ENCODE peak calls at places on chromosomes 12 and 14, in five cellular contexts. B is mesothelial cell of epicardium, I is heart left ventricle, U is HCT116, Z is activated B cell treated with CpG ODN at 0.5 μM for 24 hours. T is an unnamed sample.
A peak's percentile ranks its signal among the peaks of the same experiment; 100 is the strongest.

GRCh38 chr12:89899651-89900050 is 191.0 kb upstream of the ATP2B1 start:
- DNase-seq in B (no peak), I (no peak), Z (no peak), U (no peak), T (no peak)

GRCh38 chr14:74582910-74583581 is 29.0 kb downstream of the LTBP2 start:
- DNase-seq in B (no peak), I (peak; percentile 50), U (no peak), Z (no peak), T (no peak)

GRCh38 chr14:36646664-36647416 is 14.8 kb upstream of the PAX9 start:
- DNase-seq in B (no peak), Z (no peak), I (no peak), U (no peak), T (no peak)

GRCh38 chr12:89863332-89863938 is 154.8 kb upstream of the ATP2B1 start:
- DNase-seq in U (no peak), Z (no peak), I (no peak), B (no peak), T (no peak)

GRCh38 chr14:32934891-32935633 is 3.6 kb upstream of the NPAS3 start:
- DNase-seq in U (no peak), B (peak; percentile 49), Z (no peak), I (no peak), T (no peak)

GRCh38 chr14:32109676-32110075 is 32.6 kb downstream of the ARHGAP5 start:
- DNase-seq in U (no peak), B (no peak), I (no peak), Z (no peak), T (peak; percentile 80)

GRCh38 chr14:76133103-76133502 is 18.6 kb upstream of the GPATCH2L start:
- DNase-seq in Z (no peak), I (no peak), B (peak; percentile 52), U (no peak), T (peak; percentile 27)

GRCh38 chr12:121799842-121800693 is 3.7 kb upstream of the SETD1B start:
- DNase-seq in I (peak; percentile 96), U (peak; percentile 70), Z (peak; percentile 79), B (peak; percentile 76), T (peak; percentile 88)

GRCh38 chr14:104467641-104468040 is 111.9 kb upstream of the C14orf180 start:
- DNase-seq in U (no peak), I (no peak), Z (no peak), B (peak; percentile 17), T (no peak)

GRCh38 chr12:49673446-49674317 is 33.5 kb downstream of the FMNL3 start:
- DNase-seq in Z (no peak), I (peak; percentile 96), B (peak; percentile 68), U (no peak), T (peak; percentile 94)

GRCh38 chr12:130838284-130838950 is 633 bp downstream of the STX2 start:
- DNase-seq in Z (no peak), I (peak; percentile 50), U (no peak), B (peak; percentile 57), T (no peak)

GRCh38 chr12:97063292-97063935 is 156.4 kb downstream of the NEDD1 start:
- DNase-seq in Z (no peak), I (no peak), U (no peak), B (no peak), T (no peak)

GRCh38 chr12:15636060-15636890 is 152.9 kb downstream of the EPS8 start:
- DNase-seq in Z (no peak), B (no peak), U (no peak), I (no peak), T (peak; percentile 31)

GRCh38 chr12:94596596-94596995 is 53.8 kb downstream of the TMCC3 start:
- DNase-seq in B (no peak), I (no peak), Z (no peak), U (no peak), T (peak; percentile 27)

GRCh38 chr14:48274826-48275225 is 599.4 kb upstream of the MDGA2 start:
- DNase-seq in Z (no peak), I (no peak), B (no peak), U (no peak), T (no peak)

GRCh38 chr12:18799561-18799960 is 61.6 kb downstream of the CAPZA3 start:
- DNase-seq in Z (no peak), I (no peak), U (no peak), B (no peak), T (peak; percentile 53)

GRCh38 chr14:77554207-77554606 is 55.6 kb upstream of the ISM2 start:
- DNase-seq in U (no peak), Z (no peak), B (no peak), I (no peak), T (no peak)

GRCh38 chr14:94313991-94314655 is 9.0 kb downstream of the SERPINA6 start:
- DNase-seq in U (no peak), Z (no peak), B (no peak), I (no peak), T (peak; percentile 79)

GRCh38 chr12:25558566-25558965 is 5.5 kb upstream of the LMNTD1 start:
- DNase-seq in B (no peak), I (no peak), Z (no peak), U (no peak), T (peak; percentile 41)

GRCh38 chr12:46516933-46517578 is 144.5 kb upstream of the SLC38A2 start:
- DNase-seq in B (no peak), Z (no peak), U (no peak), I (no peak), T (no peak)

GRCh38 chr12:12210416-12210815 is 56.4 kb downstream of the LRP6 start:
- DNase-seq in B (no peak), U (no peak), Z (no peak), I (no peak), T (no peak)

GRCh38 chr14:81337073-81337472 is 63.1 kb downstream of the STON2 start:
- DNase-seq in U (no peak), I (no peak), Z (no peak), B (no peak), T (peak; percentile 27)

GRCh38 chr12:75556306-75556899 is 45.0 kb upstream of the KRR1 start:
- DNase-seq in I (no peak), B (no peak), Z (no peak), U (no peak), T (no peak)

GRCh38 chr12:57868211-57868610 is 21.7 kb upstream of the CTDSP2 start:
- DNase-seq in B (no peak), U (no peak), I (no peak), Z (no peak), T (no peak)

GRCh38 chr14:43914041-43914693 is 592.9 kb downstream of the FSCB start:
- DNase-seq in Z (no peak), U (no peak), B (no peak), I (peak; percentile 82), T (no peak)

GRCh38 chr14:105646175-105646574 is 119.8 kb downstream of the TMEM121 start:
- DNase-seq in B (no peak), U (no peak), I (no peak), Z (no peak), T (no peak)

GRCh38 chr14:78617735-78618134 is 447.6 kb downstream of the NRXN3 start:
- DNase-seq in U (no peak), B (no peak), I (no peak), Z (no peak), T (no peak)

GRCh38 chr12:43169115-43169681 is 382.8 kb downstream of the ADAMTS20 start:
- DNase-seq in U (no peak), B (no peak), Z (no peak), I (no peak), T (no peak)

GRCh38 chr12:113573148-113573547 is 101.5 kb upstream of the LHX5 start:
- DNase-seq in Z (no peak), U (no peak), I (no peak), B (no peak), T (no peak)

GRCh38 chr12:125314051-125314882 is 249.0 kb downstream of the AACS start:
- DNase-seq in I (no peak), U (no peak), Z (no peak), B (no peak), T (no peak)

GRCh38 chr12:102990419-102990818 is 32.9 kb downstream of the ASCL1 start:
- DNase-seq in U (no peak), B (no peak), I (no peak), Z (no peak), T (no peak)
- TF ChIP-seq CTCF in U (no peak), B (no peak), I (no peak), Z (no peak), T (no peak)

DNA sequence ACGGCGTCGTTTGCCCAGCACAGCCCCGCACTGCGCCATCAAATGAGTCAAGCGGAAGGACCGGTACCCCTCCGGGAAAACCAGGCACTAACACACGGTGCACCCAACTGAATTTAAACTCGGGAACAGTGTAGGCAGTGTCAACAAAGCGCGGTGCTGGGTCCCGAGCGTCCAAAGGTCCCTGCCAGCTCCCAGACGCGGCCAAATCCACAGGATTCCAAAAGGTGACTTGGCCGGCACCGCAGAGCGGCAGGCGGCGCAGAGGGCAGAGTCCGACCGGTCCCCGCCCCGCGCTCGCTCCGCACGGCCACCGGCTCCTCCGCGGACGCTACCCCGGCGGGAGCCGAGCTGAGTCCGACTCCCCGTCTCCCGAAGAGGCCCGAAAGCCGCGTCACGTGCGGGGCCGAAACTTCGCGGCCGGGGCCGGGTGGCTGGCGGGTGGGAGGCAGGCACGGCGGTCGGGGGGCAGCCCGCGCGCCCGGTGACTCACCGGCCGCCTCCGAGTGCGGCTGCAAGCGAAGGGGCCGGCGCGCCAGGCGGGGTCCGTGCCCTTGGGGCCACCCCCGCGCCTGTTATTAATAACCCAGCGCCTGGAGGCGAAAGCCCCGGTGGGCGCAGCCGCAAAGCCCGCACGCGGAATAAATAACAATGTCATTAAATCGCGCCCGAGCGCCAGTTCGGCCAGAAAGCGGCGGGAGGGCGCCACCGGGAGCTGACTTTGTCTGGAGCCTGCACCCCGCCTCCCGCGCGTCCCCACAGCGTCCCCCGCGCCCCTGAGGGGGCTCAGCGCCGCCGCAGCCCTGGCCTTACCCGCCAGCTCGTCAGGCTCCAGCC is 823 bp downstream of the DENND5B start:
- DNase-seq in B (peak; percentile 69), I (peak; percentile 81), U (peak; percentile 36), Z (peak; percentile 75), T (peak; percentile 56)
- TF ChIP-seq CTCF in B (no peak), I (peak; percentile 37), U (no peak), Z (no peak), T (no peak)

DNA sequence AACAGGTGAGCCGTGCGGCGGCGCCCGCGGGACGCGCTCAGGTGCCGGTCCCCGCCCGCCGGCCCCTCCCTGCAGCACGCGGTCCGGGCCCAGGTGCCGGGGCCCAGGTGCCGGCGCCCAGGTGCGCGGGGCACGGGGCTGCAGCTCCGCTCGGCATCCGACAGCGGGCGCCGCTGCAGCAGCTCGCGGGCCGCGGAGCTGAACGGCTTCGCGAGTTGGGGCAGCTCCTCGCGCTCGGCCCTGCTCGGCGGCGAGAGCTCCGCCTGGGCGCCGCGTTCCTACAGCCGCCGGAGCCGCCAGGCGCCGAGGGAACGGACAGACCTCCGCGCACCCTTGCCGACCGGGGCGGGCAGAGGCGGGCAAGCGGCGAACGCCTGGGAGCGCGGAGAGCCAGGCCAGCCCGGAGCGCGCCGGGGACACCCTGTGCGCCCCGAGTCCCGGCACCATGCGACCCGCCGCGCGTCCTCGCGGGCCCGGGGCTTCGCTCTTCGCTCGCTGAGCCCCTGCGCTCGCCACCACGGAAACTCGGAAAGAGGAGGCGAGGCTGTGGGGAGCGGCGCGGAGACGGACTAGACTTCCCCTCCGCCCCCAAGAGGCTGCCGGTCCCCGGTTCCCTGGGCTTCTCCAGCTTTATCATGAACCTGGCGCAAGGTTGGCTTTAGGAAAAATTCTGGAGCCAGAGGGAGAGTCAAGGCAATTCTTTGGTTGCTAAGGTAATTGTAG is at the start of gene RGS6:
- DNase-seq in I (peak; percentile 42), U (peak; percentile 43), Z (peak; percentile 17), B (peak; percentile 63), T (no peak)
- TF ChIP-seq CTCF in I (peak; percentile 37), U (no peak), Z (no peak), B (no peak), T (no peak)

DNA sequence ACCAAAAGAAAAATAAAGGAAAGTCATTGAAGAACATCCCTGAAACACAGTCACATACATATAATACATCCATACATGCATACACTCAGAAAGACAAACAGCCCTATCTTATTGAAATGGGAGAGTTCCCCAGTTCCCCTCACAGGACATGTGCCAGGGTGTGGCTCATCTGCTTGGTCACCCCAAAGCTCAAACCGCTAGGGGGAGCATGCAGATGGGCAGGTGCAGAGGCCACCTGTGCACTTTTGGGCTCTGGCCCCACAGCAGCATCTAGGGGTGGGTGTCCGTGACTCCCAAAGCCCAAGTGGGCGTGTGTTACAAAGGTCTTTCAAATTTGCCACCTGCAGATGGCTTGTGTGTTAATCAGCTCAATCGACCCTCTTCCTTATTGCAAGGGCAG is 75.2 kb downstream of the CMAS start:
- DNase-seq in U (peak; percentile 10), B (no peak), Z (no peak), I (no peak), T (no peak)
- TF ChIP-seq CTCF in U (peak; percentile 11), B (no peak), Z (no peak), I (no peak), T (peak; percentile 28)

T was measured in fibroblast of mammary gland.